ENCODE peak calls at places on chromosomes 16 and 17, in seven cellular contexts. H, R, T, I, G, Y and D are unnamed samples. For H3K9me3, the result is how much of the 10 kb centered on the place peaks cover.

GRCh38 chr17:32286518-32286900 is 20.9 kb downstream of the RHBDL3 start:
- DNase-seq in T (no peak), I (no peak), H (no peak), G (no peak), R (no peak), Y (no peak), D (no peak)

GRCh38 chr16:81889896-81890634 is 111.0 kb downstream of the PLCG2 start:
- DNase-seq in Y (peak), T (no peak), I (no peak), G (peak), R (peak), H (no peak), D (peak)

GRCh38 chr17:1095093-1095852 is 84.5 kb downstream of the ABR start:
- DNase-seq in H (no peak), R (no peak), G (no peak), T (peak), Y (no peak), I (peak), D (no peak)

GRCh38 chr17:34647511-34647910 is 68.1 kb downstream of the TMEM132E start:
- DNase-seq in I (no peak), Y (no peak), T (no peak), G (no peak), H (no peak), R (peak), D (no peak)

GRCh38 chr16:3020604-3021448 is 658 bp downstream of the TNFRSF12A start:
- DNase-seq in G (peak), Y (peak), T (peak), I (peak), H (peak), R (peak), D (peak)

GRCh38 chr16:74999208-74999682 is 421 bp downstream of the ZNRF1 start:
- DNase-seq in I (peak), H (no peak), Y (peak), T (peak), G (no peak), R (no peak), D (no peak)

GRCh38 chr17:32319548-32319905 is 22.4 kb downstream of the C17orf75 start:
- DNase-seq in G (peak), T (peak), R (peak), Y (peak), H (peak), I (peak), D (peak)

GRCh38 chr17:7881655-7882054 is 6.9 kb upstream of the CHD3 start:
- DNase-seq in G (no peak), T (no peak), H (no peak), R (peak), I (no peak), Y (no peak), D (peak)

GRCh38 chr17:7884581-7885356 is 3.8 kb upstream of the CHD3 start:
- DNase-seq in G (no peak), T (peak), R (peak), I (peak), Y (peak), H (no peak), D (peak)

GRCh38 chr17:44719444-44719843 is 11.0 kb downstream of the DBF4B start:
- DNase-seq in R (no peak), H (no peak), G (no peak), Y (no peak), T (no peak), I (no peak), D (no peak)

GRCh38 chr17:82690786-82691489 is 7.6 kb downstream of the RAB40B start:
- DNase-seq in I (no peak), Y (no peak), H (no peak), R (no peak), T (no peak), G (no peak), D (no peak)

DNA sequence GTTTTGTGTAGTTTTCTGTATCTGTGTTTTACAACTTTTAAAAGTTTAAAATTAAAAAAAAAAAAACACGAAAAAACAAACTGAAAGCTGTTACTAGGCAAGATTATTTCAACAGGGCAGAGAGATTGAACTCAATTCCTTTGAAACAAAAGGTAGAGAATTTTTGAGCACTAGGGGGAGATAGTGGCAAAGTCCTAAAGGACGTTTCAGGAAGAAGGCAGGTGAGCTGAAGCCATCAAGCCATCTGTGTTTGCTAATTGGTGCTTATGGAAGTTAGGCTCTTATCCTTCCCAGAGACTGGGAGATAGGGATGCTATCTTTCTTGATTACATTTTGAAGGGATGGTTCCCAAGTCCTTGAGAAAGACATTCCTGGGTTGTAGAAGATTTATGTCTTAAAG is 70.6 kb upstream of the CLEC3A start:
- DNase-seq in H (no peak), T (no peak), Y (no peak), G (peak), R (peak), I (no peak), D (no peak)
- TF ChIP-seq CTCF in H (no peak), T (no peak), Y (peak), G (peak), R (peak), I (peak), D (no peak)

GRCh38 chr17:80477647-80478478 is 1.5 kb upstream of the NPTX1 start:
- DNase-seq in Y (peak), G (peak), T (no peak), R (peak), I (no peak), H (no peak), D (no peak)

GRCh38 chr17:80478487-80479245 is 2.3 kb upstream of the NPTX1 start:
- DNase-seq in R (peak), Y (no peak), I (no peak), H (no peak), G (no peak), T (no peak), D (no peak)

GRCh38 chr17:80480248-80480647 is 3.8 kb upstream of the NPTX1 start:
- DNase-seq in R (no peak), Y (no peak), H (no peak), I (no peak), G (no peak), T (no peak), D (no peak)

GRCh38 chr17:80476877-80477646 is 655 bp upstream of the NPTX1 start:
- DNase-seq in G (no peak), I (no peak), T (no peak), H (no peak), R (peak), Y (no peak), D (no peak)

DNA sequence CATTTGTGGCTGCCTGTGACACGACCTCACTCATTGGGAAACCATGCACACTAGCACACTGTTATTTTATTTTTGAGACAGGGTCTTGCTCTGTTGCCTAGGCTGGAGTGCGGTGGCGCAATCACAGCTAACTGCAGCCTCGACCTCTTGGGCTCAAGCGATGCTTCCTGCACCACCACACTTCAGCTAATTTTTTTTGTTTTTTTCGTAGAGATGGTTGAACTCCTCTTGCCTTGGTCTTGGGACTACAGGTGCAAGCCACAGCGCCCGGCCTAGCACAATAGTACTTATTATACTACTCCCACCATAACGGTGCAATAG is 2.8 kb upstream of the NPTX1 start:
- DNase-seq in H (no peak), Y (no peak), R (no peak), G (no peak), I (no peak), T (peak), D (no peak)
- H3K4me3 ChIP-seq in H (no peak), Y (no peak), R (no peak), G (no peak), I (no peak), T (no peak), D (no peak)

DNA sequence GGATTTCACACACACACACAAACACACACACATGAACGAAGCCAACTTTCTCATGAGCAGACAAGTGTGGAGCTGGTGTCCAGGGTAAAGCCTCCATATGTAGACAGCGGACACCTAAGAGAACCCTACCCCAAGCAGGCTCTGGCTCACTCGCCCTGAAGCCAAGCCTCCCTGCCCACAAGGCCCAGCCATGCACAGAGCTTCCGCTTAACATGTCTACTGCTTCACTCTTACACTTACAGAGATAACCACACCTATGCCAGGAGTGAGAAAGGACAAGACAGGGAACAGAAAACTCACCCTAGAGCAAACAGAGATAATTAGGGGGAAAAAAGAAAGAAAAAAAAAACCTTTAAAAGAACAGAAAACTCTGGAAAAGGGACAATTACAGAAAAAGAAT is 67.5 kb downstream of the CYTH1 start:
- DNase-seq in H (no peak), T (no peak), Y (no peak), R (no peak), I (no peak), G (no peak), D (no peak)
- H3K9me3 ChIP-seq in H (under half), T (under half), Y (under half), R (under half), I (under half), G (under half), D (under half)

GRCh38 chr16:10938844-10939648 is 3.2 kb downstream of the DEXI start:
- DNase-seq in G (no peak), I (no peak), Y (no peak), T (no peak), R (no peak), H (no peak), D (peak)
- TF ChIP-seq CTCF in G (no peak), I (no peak), Y (no peak), T (no peak), R (no peak), H (no peak), D (no peak)

GRCh38 chr17:78485416-78486168 is 91.6 kb downstream of the DNAH17 start:
- DNase-seq in Y (no peak), T (peak), I (no peak), G (no peak), R (no peak), H (no peak), D (no peak)
- H3K4me3 ChIP-seq in Y (no peak), T (no peak), I (no peak), G (no peak), R (no peak), H (no peak), D (no peak)

GRCh38 chr17:73387746-73388577 is 76.2 kb upstream of the CDC42EP4 start:
- DNase-seq in Y (no peak), I (no peak), R (no peak), H (no peak), T (peak), G (no peak), D (no peak)

GRCh38 chr17:73388578-73388905 is 76.7 kb upstream of the CDC42EP4 start:
- DNase-seq in T (no peak), I (no peak), G (no peak), H (no peak), R (no peak), Y (no peak), D (no peak)

GRCh38 chr17:73390851-73391250 is 79.0 kb upstream of the CDC42EP4 start:
- DNase-seq in T (peak), I (no peak), H (no peak), R (no peak), Y (no peak), G (no peak), D (no peak)

GRCh38 chr17:73390221-73390620 is 78.4 kb upstream of the CDC42EP4 start:
- DNase-seq in H (no peak), G (no peak), Y (no peak), T (peak), R (no peak), I (no peak), D (no peak)

GRCh38 chr17:73389411-73389810 is 77.6 kb upstream of the CDC42EP4 start:
- DNase-seq in I (no peak), R (no peak), Y (no peak), H (no peak), G (no peak), T (peak), D (no peak)
- H3K9me3 ChIP-seq in I (under half), R (under half), Y (under half), H (under half), G (under half), T (under half), D (under half)

GRCh38 chr17:43175213-43176118 is 4.5 kb downstream of the NBR1 start:
- DNase-seq in R (no peak), T (no peak), G (peak), Y (no peak), H (no peak), I (no peak), D (no peak)
- TF ChIP-seq CTCF in R (no peak), T (no peak), G (no peak), Y (no peak), H (no peak), I (no peak), D (no peak)

DNA sequence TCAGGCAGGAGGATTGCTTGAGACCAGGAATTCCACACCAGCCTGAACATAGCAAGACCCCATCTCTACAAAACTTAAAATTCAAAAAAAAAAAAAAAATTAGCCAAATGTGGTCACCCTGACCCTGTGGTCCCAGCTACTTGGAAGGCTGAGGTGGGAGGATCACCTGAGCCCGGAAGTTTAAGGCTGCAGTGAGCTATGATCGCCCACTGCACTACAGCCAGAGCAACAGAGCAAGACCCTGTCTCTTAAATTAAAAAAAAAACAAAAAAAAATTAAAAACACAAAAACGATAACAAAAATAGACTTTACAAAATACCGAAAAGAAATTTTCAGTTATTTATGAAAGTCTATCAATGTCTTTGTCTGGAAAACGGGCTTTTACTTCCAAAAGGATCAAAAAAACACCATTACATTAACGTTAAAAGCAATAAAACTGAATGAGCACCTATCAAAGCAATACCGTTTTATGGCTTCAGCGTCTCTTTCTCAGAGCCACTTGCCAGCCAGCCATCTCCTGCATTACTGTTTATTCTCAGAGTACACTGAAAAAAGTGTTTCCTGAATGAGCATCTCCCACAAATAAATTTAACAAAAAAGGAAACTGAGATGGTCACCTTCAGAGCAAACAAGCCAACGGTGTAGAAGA is 6.1 kb downstream of the USP7 start:
- DNase-seq in I (no peak), H (no peak), Y (no peak), T (no peak), G (no peak), R (no peak), D (no peak)
- H3K4me3 ChIP-seq in I (no peak), H (peak), Y (no peak), T (no peak), G (no peak), R (no peak), D (peak)

GRCh38 chr16:63789603-63790002 is 1332.3 kb downstream of the CDH11 start:
- DNase-seq in H (no peak), G (no peak), T (no peak), I (no peak), Y (no peak), R (no peak), D (no peak)

GRCh38 chr16:63787014-63787413 is 1334.8 kb downstream of the CDH11 start:
- DNase-seq in G (no peak), T (no peak), I (no peak), H (no peak), Y (no peak), R (no peak), D (no peak)
- H3K9me3 ChIP-seq in G (under half), T (under half), I (under half), H (under half), Y (under half), R (under half), D (under half)